ENCODE peak calls at places on chromosomes 3 and 15, in four cellular contexts. E, R, K and J are unnamed samples.
A peak's percentile ranks its signal among the peaks of the same experiment; 100 is the strongest.

GRCh38 chr3:36969540-36970432 is 23.1 kb downstream of the EPM2AIP1 start:
- DNase-seq in K (peak; percentile 79), E (no peak), R (peak; percentile 64), J (peak; percentile 7)

GRCh38 chr15:55649058-55649423 is 60.9 kb upstream of the PYGO1 start:
- DNase-seq in K (no peak), R (peak; percentile 86), E (no peak), J (no peak)

GRCh38 chr15:70281811-70282307 is 184.1 kb upstream of the TLE3 start:
- DNase-seq in E (no peak), R (peak; percentile 65), K (no peak), J (no peak)

GRCh38 chr3:101913173-101913572 is 63.9 kb downstream of the NFKBIZ start:
- DNase-seq in R (peak; percentile 39), K (no peak), E (no peak), J (no peak)

GRCh38 chr3:65689436-65689835 is 349.3 kb downstream of the MAGI1 start:
- DNase-seq in K (no peak), R (no peak), E (no peak), J (no peak)

GRCh38 chr3:46926871-46927717 is 49.5 kb downstream of the CCDC12 start:
- DNase-seq in K (no peak), E (no peak), R (no peak), J (no peak)

GRCh38 chr15:33021806-33022389 is 172.6 kb downstream of the FMN1 start:
- DNase-seq in K (peak; percentile 23), R (peak; percentile 34), E (no peak), J (no peak)

GRCh38 chr3:172280406-172281051 is 167.7 kb downstream of the GHSR start:
- DNase-seq in R (peak; percentile 91), K (no peak), E (no peak), J (no peak)

GRCh38 chr3:106345353-106346027 is 476.7 kb upstream of the CBLB start:
- DNase-seq in R (peak; percentile 100), K (no peak), E (no peak), J (no peak)

GRCh38 chr15:53534105-53534839 is 225.2 kb downstream of the WDR72 start:
- DNase-seq in R (no peak), K (no peak), E (no peak), J (no peak)

GRCh38 chr15:23073890-23074631 is 34.7 kb upstream of the TUBGCP5 start:
- DNase-seq in E (no peak), K (no peak), R (no peak), J (no peak)

GRCh38 chr3:190338717-190339116 is 16.5 kb upstream of the CLDN1 start:
- DNase-seq in K (no peak), E (no peak), R (no peak), J (no peak)

GRCh38 chr15:57607570-57608000 is 15.9 kb downstream of the MYZAP start:
- DNase-seq in E (no peak), K (no peak), R (peak; percentile 17), J (no peak)

GRCh38 chr3:174276826-174277225 is 582.3 kb upstream of the NAALADL2 start:
- DNase-seq in R (no peak), E (no peak), K (no peak), J (no peak)

GRCh38 chr3:129829640-129830039 is 63.9 kb downstream of the TMCC1 start:
- DNase-seq in R (peak; percentile 91), E (no peak), K (peak; percentile 50), J (peak; percentile 48)

GRCh38 chr3:41364736-41365135 is 165.4 kb downstream of the CTNNB1 start:
- DNase-seq in K (no peak), R (peak; percentile 29), E (no peak), J (no peak)

GRCh38 chr3:180102134-180102533 is 65.4 kb upstream of the PEX5L start:
- DNase-seq in E (no peak), R (no peak), K (peak; percentile 32), J (no peak)

GRCh38 chr3:23710555-23710954 is 95.2 kb upstream of the UBE2E1 start:
- DNase-seq in E (no peak), R (peak; percentile 82), K (no peak), J (peak; percentile 65)

GRCh38 chr15:80208758-80209734 is 43.0 kb downstream of the CTXND1 start:
- DNase-seq in K (no peak), E (no peak), R (no peak), J (no peak)

GRCh38 chr3:163916596-163917560 is 1161.4 kb downstream of the SI start:
- DNase-seq in E (no peak), R (no peak), K (peak; percentile 3), J (no peak)

GRCh38 chr15:84387086-84387485 is 151.5 kb downstream of the GOLGA6L4 start:
- DNase-seq in R (no peak), K (no peak), E (no peak), J (no peak)

GRCh38 chr3:100150583-100150982 is 36.3 kb upstream of the FILIP1L start:
- DNase-seq in E (no peak), K (no peak), R (peak; percentile 31), J (no peak)

GRCh38 chr3:157452097-157452496 is 15.4 kb downstream of the PTX3 start:
- DNase-seq in E (no peak), K (no peak), R (no peak), J (no peak)

GRCh38 chr3:140170612-140171011 is 235.6 kb downstream of the CLSTN2 start:
- DNase-seq in E (no peak), R (no peak), K (no peak), J (no peak)

GRCh38 chr3:189146842-189147241 is 24.9 kb upstream of the TPRG1 start:
- DNase-seq in R (no peak), E (no peak), K (no peak), J (no peak)

GRCh38 chr3:52671676-52672075 is 14.0 kb downstream of the PBRM1 start:
- DNase-seq in R (no peak), K (no peak), E (no peak), J (no peak)